ENCODE peak calls at places on chromosomes 1 and 21, in five cellular contexts. L, C, N, V and M are unnamed samples.

GRCh38 chr1:156726549-156727226 is 1.6 kb upstream of the METTL25B start:
- DNase-seq in L (no peak), C (no peak), N (no peak), V (no peak), M (peak)

GRCh38 chr21:34020005-34020847 is 53.2 kb upstream of the MRPS6 start:
- DNase-seq in L (no peak), C (no peak), N (no peak), V (no peak), M (peak)

GRCh38 chr21:36297938-36298572 is 21.9 kb upstream of the MORC3 start:
- DNase-seq in L (peak), C (no peak), N (peak), V (peak), M (peak)

GRCh38 chr1:157110686-157111085 is 11.1 kb upstream of the ETV3L start:
- DNase-seq in L (peak), C (no peak), N (no peak), V (no peak), M (no peak)

GRCh38 chr1:81754424-81754823 is 46.3 kb upstream of the ADGRL2 start:
- DNase-seq in L (no peak), C (no peak), N (no peak), V (no peak), M (no peak)

GRCh38 chr1:186409091-186409490 is 33.5 kb downstream of the ODR4 start:
- DNase-seq in L (no peak), C (no peak), N (no peak), V (no peak), M (peak)

GRCh38 chr1:53237638-53238037 is 680 bp downstream of the MAGOH start:
- DNase-seq in L (no peak), C (no peak), N (no peak), V (no peak), M (no peak)

GRCh38 chr1:48931571-48932251 is 155.0 kb upstream of the BEND5 start:
- DNase-seq in L (peak), C (no peak), N (no peak), V (no peak), M (no peak)

GRCh38 chr1:61079276-61079897 is 3.0 kb upstream of the NFIA start:
- DNase-seq in L (no peak), C (no peak), N (no peak), V (no peak), M (no peak)

GRCh38 chr1:9413143-9413876 is 120.6 kb downstream of the SPSB1 start:
- DNase-seq in L (no peak), C (peak), N (no peak), V (peak), M (peak)

GRCh38 chr21:35635261-35635660 is 425.1 kb downstream of the SETD4 start:
- DNase-seq in L (no peak), C (peak), N (no peak), V (no peak), M (no peak)

GRCh38 chr1:229028987-229029550 is 241.8 kb upstream of the RAB4A start:
- DNase-seq in L (no peak), C (no peak), N (no peak), V (no peak), M (no peak)

GRCh38 chr1:231522931-231523642 is 5.4 kb upstream of the TSNAX start:
- DNase-seq in L (no peak), C (no peak), N (no peak), V (no peak), M (no peak)

GRCh38 chr1:211653907-211654553 is 21.4 kb downstream of the NEK2 start:
- DNase-seq in L (no peak), C (no peak), N (no peak), V (no peak), M (no peak)

GRCh38 chr1:193104496-193104905 is 713 bp downstream of the GLRX2 start:
- DNase-seq in L (peak), C (no peak), N (no peak), V (no peak), M (peak)

GRCh38 chr1:21217812-21218596 is 41.3 kb upstream of the EIF4G3 start:
- DNase-seq in L (no peak), C (no peak), N (no peak), V (no peak), M (peak)

GRCh38 chr1:31549807-31550620 is 26.3 kb upstream of the TINAGL1 start:
- DNase-seq in L (no peak), C (no peak), N (no peak), V (no peak), M (peak)

GRCh38 chr1:50633465-50633864 is 210.2 kb upstream of the DMRTA2 start:
- DNase-seq in L (no peak), C (no peak), N (no peak), V (no peak), M (no peak)

GRCh38 chr21:28719731-28720130 is 272.9 kb downstream of the LTN1 start:
- DNase-seq in L (no peak), C (no peak), N (no peak), V (no peak), M (no peak)